ENCODE peak calls at places on chromosomes 11 and 22, in six cellular contexts. H is endodermal cell, O is tibial nerve, E is body of pancreas, N is PC-3, K is HCT116. M is an unnamed sample.

GRCh38 chr11:96199563-96200025 is 143.4 kb downstream of the MAML2 start:
- DNase-seq in H (no peak), O (no peak), E (no peak), N (peak; percentile 95), K (no peak), M (no peak)

GRCh38 chr22:29635734-29636357 is 32.4 kb downstream of the NF2 start:
- DNase-seq in H (no peak), O (no peak), E (no peak), N (peak; percentile 60), K (peak; percentile 34), M (no peak)

GRCh38 chr22:41504397-41504796 is 35.5 kb downstream of the ACO2 start:
- DNase-seq in H (no peak), O (no peak), E (no peak), N (no peak), K (no peak), M (no peak)

GRCh38 chr11:63670077-63670737 is 969 bp downstream of the ATL3 start:
- DNase-seq in H (no peak), O (no peak), E (no peak), N (peak; percentile 42), K (no peak), M (no peak)

GRCh38 chr11:70247042-70247709 is 23.3 kb upstream of the PPFIA1 start:
- DNase-seq in H (no peak), O (no peak), E (no peak), N (peak; percentile 30), K (no peak), M (no peak)

GRCh38 chr11:70713988-70714665 is 315.8 kb downstream of the CTTN start:
- DNase-seq in H (peak; percentile 94), O (no peak), E (no peak), N (no peak), K (no peak), M (no peak)

GRCh38 chr22:29799217-29799680 is 32.1 kb downstream of the UQCR10 start:
- DNase-seq in H (no peak), O (peak; percentile 55), E (peak; percentile 94), N (peak; percentile 92), K (peak; percentile 58), M (peak; percentile 74)

GRCh38 chr11:87832216-87832615 is 343.0 kb downstream of the RAB38 start:
- DNase-seq in H (no peak), O (no peak), E (no peak), N (peak; percentile 39), K (no peak), M (no peak)

GRCh38 chr11:64268687-64269379 is 15.6 kb downstream of the BAD start:
- DNase-seq in H (peak; percentile 90), O (peak; percentile 44), E (peak; percentile 70), N (peak; percentile 58), K (no peak), M (peak; percentile 85)

GRCh38 chr11:122363306-122363705 is 247.3 kb upstream of the BLID start:
- DNase-seq in H (no peak), O (no peak), E (no peak), N (no peak), K (no peak), M (no peak)

GRCh38 chr11:69240332-69241074 is 53.5 kb upstream of the MYEOV start:
- DNase-seq in H (peak; percentile 77), O (no peak), E (peak; percentile 33), N (peak; percentile 56), K (peak; percentile 18), M (peak; percentile 52)

GRCh38 chr22:37661160-37661924 is 2.8 kb downstream of the PDXP start:
- DNase-seq in H (peak; percentile 73), O (no peak), E (peak; percentile 34), N (peak; percentile 35), K (no peak), M (no peak)

GRCh38 chr22:30868663-30869385 is 99.8 kb downstream of the MORC2 start:
- DNase-seq in H (no peak), O (no peak), E (no peak), N (no peak), K (no peak), M (peak; percentile 10)

GRCh38 chr11:120566176-120566575 is 54.6 kb downstream of the GRIK4 start:
- DNase-seq in H (peak; percentile 74), O (no peak), E (no peak), N (peak; percentile 59), K (peak; percentile 65), M (peak; percentile 36)

GRCh38 chr22:38835888-38836301 is 7.9 kb downstream of the NPTXR start:
- DNase-seq in H (no peak), O (no peak), E (no peak), N (peak; percentile 65), K (no peak), M (no peak)

GRCh38 chr22:24416095-24416494 is 11.3 kb upstream of the ADORA2A start:
- DNase-seq in H (no peak), O (no peak), E (no peak), N (no peak), K (no peak), M (no peak)

DNA sequence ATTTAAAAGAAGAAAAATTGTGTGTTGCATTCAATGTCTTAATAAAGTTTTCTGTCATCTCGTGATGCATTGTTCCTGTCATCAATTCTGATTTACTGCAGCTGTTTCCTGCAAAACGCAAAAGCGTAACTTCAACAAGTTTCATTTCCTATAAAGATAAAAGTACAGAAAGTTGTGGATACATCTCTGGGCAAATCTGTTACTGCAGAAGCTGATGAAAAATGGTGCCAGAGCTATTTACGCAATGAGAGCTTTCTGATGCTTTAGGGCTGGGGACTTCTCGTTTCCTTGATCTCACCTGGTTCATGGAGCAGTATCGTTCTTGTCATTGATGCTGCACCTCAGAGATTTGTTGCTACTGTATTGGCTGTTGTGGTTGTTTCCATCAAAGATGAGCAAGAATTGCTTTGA is 15.5 kb upstream of the MS4A12 start:
- DNase-seq in H (no peak), O (no peak), E (peak; percentile 32), N (no peak), K (no peak), M (no peak)
- TF ChIP-seq CTCF in H (no peak), O (no peak), E (no peak), N (no peak), K (no peak), M (no peak)

DNA sequence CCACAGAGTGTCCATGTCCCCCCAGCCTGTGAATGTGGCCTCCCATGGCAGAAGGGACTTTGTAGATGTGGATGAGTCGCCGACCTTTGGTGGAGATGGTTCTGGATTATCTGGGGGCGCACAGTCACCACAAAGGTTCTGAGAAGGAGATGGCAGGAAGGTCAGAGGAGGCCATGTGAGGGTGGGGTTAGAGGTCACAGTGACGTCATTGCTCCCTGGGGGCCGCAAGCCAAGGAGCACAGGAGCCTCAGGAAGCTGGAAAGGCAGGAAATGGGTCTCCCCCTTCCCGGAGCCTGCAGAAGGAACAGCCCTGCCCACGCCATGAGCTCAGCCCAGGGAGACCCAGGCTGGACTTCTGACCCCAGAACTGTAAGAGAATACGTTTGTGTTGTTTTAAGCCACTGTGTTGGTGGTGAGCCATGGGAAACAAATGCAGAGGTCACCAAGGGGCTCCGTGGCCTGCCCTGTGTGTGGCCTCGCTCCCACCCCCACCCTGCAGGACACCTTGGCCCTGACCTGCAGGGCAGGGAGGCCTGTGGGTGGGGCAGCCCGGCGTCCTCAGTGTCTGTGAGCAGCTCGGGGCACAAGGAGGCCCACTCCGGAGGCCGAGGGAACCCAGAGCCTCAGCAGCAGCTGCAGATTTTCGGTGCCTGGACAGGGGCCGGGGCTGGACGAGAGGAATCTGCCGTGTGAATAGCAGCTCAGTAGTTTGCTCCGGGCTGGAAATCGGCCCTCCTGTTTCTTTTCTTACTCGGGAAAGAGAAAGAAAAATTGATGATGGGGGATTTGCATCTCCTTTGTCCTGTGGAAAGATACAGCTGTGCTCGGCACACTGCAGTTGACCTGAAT is 32.1 kb downstream of the GRAMD4 start:
- DNase-seq in H (no peak), O (no peak), E (no peak), N (no peak), K (no peak), M (peak; percentile 48)
- H3K4me3 ChIP-seq in H (no peak overlapping the region), O (peak overlapping the region; percentile 2), E (no peak overlapping the region), N (no peak overlapping the region), K (no peak overlapping the region), M (no peak overlapping the region)

DNA sequence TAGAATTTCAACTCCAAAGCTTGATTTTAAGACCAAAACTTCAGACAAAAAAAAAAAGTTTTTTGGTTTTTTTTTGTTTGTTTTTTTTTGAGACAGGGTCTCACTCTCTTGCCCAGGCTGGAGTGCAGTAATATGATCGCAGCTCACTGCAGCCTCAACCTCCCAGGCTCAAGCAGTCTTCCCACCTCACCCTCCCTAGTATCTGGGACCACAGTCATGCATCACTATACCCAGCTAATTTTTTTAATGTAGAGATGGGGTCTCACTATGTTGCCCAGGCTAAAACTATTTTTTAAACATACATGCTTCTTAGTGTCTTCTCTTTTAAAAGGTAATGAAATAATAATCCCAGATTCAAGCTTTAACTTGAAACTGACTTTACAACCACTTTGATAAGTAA is 35.4 kb upstream of the GRK2 start:
- DNase-seq in H (no peak), O (no peak), E (no peak), N (no peak), K (no peak), M (no peak)
- H3K36me3 ChIP-seq in H (peaks cover 57% of the 10 kb centered on the region), O (peaks cover 84% of the 10 kb centered on the region), E (peaks cover 10% of the 10 kb centered on the region), N (peaks cover 33% of the 10 kb centered on the region), K (peaks cover 11% of the 10 kb centered on the region), M (peaks cover 14% of the 10 kb centered on the region)

GRCh38 chr11:76051937-76052336 is 154.4 kb downstream of the WNT11 start:
- DNase-seq in H (no peak), O (no peak), E (no peak), N (no peak), K (no peak), M (no peak)
- TF ChIP-seq CTCF in H (no peak), O (no peak), E (no peak), N (no peak), K (no peak), M (no peak)